ENCODE peak calls at places on chromosomes 5 and 9, in five cellular contexts. T is HTR-8/SVneo; V is sigmoid colon; W is stimulated activated CD4-positive, alpha-beta T cell treated with anti-CD3 and anti-CD28 coated beads, Interleukin-1b, Interleukin-23, amount 100 ng/mL, for 48 hours; F is tibial nerve. R is an unnamed sample.

GRCh38 chr5:180201051-180201987 is 7.7 kb downstream of the RASGEF1C start:
- DNase-seq in T (peak), W (no peak), F (no peak), V (no peak), R (no peak)

GRCh38 chr5:31731016-31731415 is 92.1 kb downstream of the PDZD2 start:
- DNase-seq in F (no peak), T (no peak), W (no peak), V (no peak), R (no peak)

GRCh38 chr9:84300271-84300670 is 40.3 kb downstream of the SLC28A3 start:
- DNase-seq in V (no peak), F (no peak), W (no peak), T (no peak), R (no peak)

GRCh38 chr9:92728831-92729734 is 35.5 kb downstream of the BICD2 start:
- DNase-seq in T (no peak), V (no peak), F (no peak), W (no peak), R (no peak)

GRCh38 chr9:95793924-95794828 is 81.3 kb upstream of the ERCC6L2 start:
- DNase-seq in W (no peak), T (peak), F (no peak), V (no peak), R (peak)

GRCh38 chr5:170297589-170298462 is at the start of gene LCP2:
- DNase-seq in F (no peak), T (no peak), V (peak), W (peak), R (no peak)

GRCh38 chr5:54540286-54540685 is 22.7 kb downstream of the SNX18 start:
- DNase-seq in W (no peak), F (no peak), V (no peak), T (no peak), R (no peak)

GRCh38 chr5:176180339-176180738 is 57.9 kb upstream of the SIMC1 start:
- DNase-seq in T (no peak), F (no peak), W (no peak), V (no peak), R (peak)

GRCh38 chr5:171457208-171457981 is 37.9 kb downstream of the FGF18 start:
- DNase-seq in F (no peak), W (no peak), V (no peak), T (no peak), R (no peak)

GRCh38 chr9:107782381-107782780 is 292.8 kb upstream of the KLF4 start:
- DNase-seq in F (no peak), T (no peak), W (no peak), V (no peak), R (no peak)

GRCh38 chr9:124880501-124880900 is 18.6 kb downstream of the ARPC5L start:
- DNase-seq in F (no peak), T (no peak), V (no peak), W (no peak), R (no peak)